ENCODE peak calls at places on chromosome 16, in five cellular contexts. One of them, this sample, is unnamed.

GRCh38 chr16:66832190-66832589 is 1.4 kb upstream of the NAE1 start:
- DNase-seq in IMR-90: no peak
- DNase-seq in lung: no peak
- DNase-seq in GM23338: no peak
- DNase-seq in mammary epithelial cell: no peak
- DNase-seq in this sample: no peak

GRCh38 chr16:66746682-66747081 is 4.7 kb downstream of the DYNC1LI2 start:
- DNase-seq in IMR-90: no peak
- DNase-seq in lung: no peak
- DNase-seq in GM23338: no peak
- DNase-seq in mammary epithelial cell: peak
- DNase-seq in this sample: no peak

GRCh38 chr16:89668790-89669158 is 11.1 kb downstream of the SPATA33 start:
- DNase-seq in IMR-90: no peak
- DNase-seq in lung: no peak
- DNase-seq in GM23338: no peak
- DNase-seq in mammary epithelial cell: no peak
- DNase-seq in this sample: no peak

GRCh38 chr16:75097191-75097761 is 19.3 kb downstream of the LDHD start:
- DNase-seq in IMR-90: no peak
- DNase-seq in lung: no peak
- DNase-seq in GM23338: no peak
- DNase-seq in mammary epithelial cell: no peak
- DNase-seq in this sample: no peak

GRCh38 chr16:14020141-14020540 is 51.0 kb upstream of the MRTFB start:
- DNase-seq in IMR-90: no peak
- DNase-seq in lung: no peak
- DNase-seq in GM23338: no peak
- DNase-seq in mammary epithelial cell: no peak
- DNase-seq in this sample: no peak

GRCh38 chr16:87436225-87437172 is 44.4 kb downstream of the MAP1LC3B start:
- DNase-seq in IMR-90: peak
- DNase-seq in lung: no peak
- DNase-seq in GM23338: no peak
- DNase-seq in mammary epithelial cell: no peak
- DNase-seq in this sample: no peak

GRCh38 chr16:87003414-87003755 is 313.8 kb downstream of the C16orf95 start:
- DNase-seq in IMR-90: peak
- DNase-seq in lung: no peak
- DNase-seq in GM23338: no peak
- DNase-seq in mammary epithelial cell: peak
- DNase-seq in this sample: no peak

GRCh38 chr16:49458656-49459445 is 85.2 kb downstream of the C16orf78 start:
- DNase-seq in IMR-90: no peak
- DNase-seq in lung: no peak
- DNase-seq in GM23338: no peak
- DNase-seq in mammary epithelial cell: no peak
- DNase-seq in this sample: no peak

GRCh38 chr16:87844374-87844733 is 25.0 kb downstream of the SLC7A5 start:
- DNase-seq in IMR-90: peak
- DNase-seq in lung: no peak
- DNase-seq in GM23338: peak
- DNase-seq in mammary epithelial cell: no peak
- DNase-seq in this sample: no peak

GRCh38 chr16:58377932-58378331 is 14.3 kb upstream of the GINS3 start:
- DNase-seq in IMR-90: no peak
- DNase-seq in lung: no peak
- DNase-seq in GM23338: no peak
- DNase-seq in mammary epithelial cell: no peak
- DNase-seq in this sample: no peak

GRCh38 chr16:53892155-53892554 is 188.2 kb downstream of the FTO start:
- DNase-seq in IMR-90: peak
- DNase-seq in lung: peak
- DNase-seq in GM23338: peak
- DNase-seq in mammary epithelial cell: peak
- DNase-seq in this sample: peak

GRCh38 chr16:3363793-3364192 is 8.1 kb downstream of the OR2C1 start:
- DNase-seq in IMR-90: no peak
- DNase-seq in lung: no peak
- DNase-seq in GM23338: peak
- DNase-seq in mammary epithelial cell: no peak
- DNase-seq in this sample: no peak

GRCh38 chr16:1258906-1259759 is 3.3 kb downstream of the TPSD1 start:
- DNase-seq in IMR-90: no peak
- DNase-seq in lung: no peak
- DNase-seq in GM23338: peak
- DNase-seq in mammary epithelial cell: no peak
- DNase-seq in this sample: no peak

GRCh38 chr16:58814348-58814801 is 80.3 kb upstream of the GOT2 start:
- DNase-seq in IMR-90: peak
- DNase-seq in lung: no peak
- DNase-seq in GM23338: peak
- DNase-seq in mammary epithelial cell: peak
- DNase-seq in this sample: no peak

GRCh38 chr16:6695666-6696065 is 637.0 kb upstream of the RBFOX1 start:
- DNase-seq in IMR-90: no peak
- DNase-seq in lung: no peak
- DNase-seq in GM23338: no peak
- DNase-seq in mammary epithelial cell: no peak
- DNase-seq in this sample: no peak

GRCh38 chr16:2811703-2812471 is 5.2 kb upstream of the PRSS21 start:
- DNase-seq in IMR-90: no peak
- DNase-seq in lung: no peak
- DNase-seq in GM23338: no peak
- DNase-seq in mammary epithelial cell: no peak
- DNase-seq in this sample: no peak

GRCh38 chr16:3841729-3842508 is 38.6 kb downstream of the CREBBP start:
- DNase-seq in IMR-90: no peak
- DNase-seq in lung: no peak
- DNase-seq in GM23338: no peak
- DNase-seq in mammary epithelial cell: peak
- DNase-seq in this sample: no peak

GRCh38 chr16:2271848-2272461 is 4.0 kb upstream of the RNPS1 start:
- DNase-seq in IMR-90: no peak
- DNase-seq in lung: no peak
- DNase-seq in GM23338: no peak
- DNase-seq in mammary epithelial cell: no peak
- DNase-seq in this sample: no peak

GRCh38 chr16:15041260-15042011 is 14.4 kb downstream of the NTAN1 start:
- DNase-seq in IMR-90: peak
- DNase-seq in lung: peak
- DNase-seq in GM23338: peak
- DNase-seq in mammary epithelial cell: peak
- DNase-seq in this sample: peak

GRCh38 chr16:72865835-72866234 is 182.1 kb downstream of the ZFHX3 start:
- DNase-seq in IMR-90: no peak
- DNase-seq in lung: no peak
- DNase-seq in GM23338: no peak
- DNase-seq in mammary epithelial cell: no peak
- DNase-seq in this sample: no peak

GRCh38 chr16:19588661-19589060 is 33.2 kb downstream of the VPS35L start:
- DNase-seq in IMR-90: no peak
- DNase-seq in lung: no peak
- DNase-seq in GM23338: no peak
- DNase-seq in mammary epithelial cell: no peak
- DNase-seq in this sample: no peak

GRCh38 chr16:87948735-87949070 is 2.5 kb upstream of the BANP start:
- DNase-seq in IMR-90: no peak
- DNase-seq in lung: no peak
- DNase-seq in GM23338: no peak
- DNase-seq in mammary epithelial cell: no peak
- DNase-seq in this sample: no peak

GRCh38 chr16:70653406-70653805 is 7.0 kb downstream of the IL34 start:
- DNase-seq in IMR-90: no peak
- DNase-seq in lung: no peak
- DNase-seq in GM23338: peak
- DNase-seq in mammary epithelial cell: peak
- DNase-seq in this sample: no peak

GRCh38 chr16:81496742-81497141 is 52.1 kb downstream of the CMIP start:
- DNase-seq in IMR-90: no peak
- DNase-seq in lung: no peak
- DNase-seq in GM23338: no peak
- DNase-seq in mammary epithelial cell: no peak
- DNase-seq in this sample: no peak

GRCh38 chr16:25114121-25114520 is 2.6 kb downstream of the LCMT1 start:
- DNase-seq in IMR-90: no peak
- DNase-seq in lung: no peak
- DNase-seq in GM23338: no peak
- DNase-seq in mammary epithelial cell: no peak
- DNase-seq in this sample: no peak

GRCh38 chr16:27982184-27982583 is 81.3 kb downstream of the GSG1L start:
- DNase-seq in IMR-90: no peak
- DNase-seq in lung: no peak
- DNase-seq in GM23338: no peak
- DNase-seq in mammary epithelial cell: no peak
- DNase-seq in this sample: no peak

GRCh38 chr16:6382787-6383515 is 949.7 kb upstream of the RBFOX1 start:
- DNase-seq in IMR-90: no peak
- DNase-seq in lung: no peak
- DNase-seq in GM23338: no peak
- DNase-seq in mammary epithelial cell: no peak
- DNase-seq in this sample: no peak

GRCh38 chr16:88066680-88067529 is 115.7 kb downstream of the BANP start:
- DNase-seq in IMR-90: no peak
- DNase-seq in lung: no peak
- DNase-seq in GM23338: no peak
- DNase-seq in mammary epithelial cell: no peak
- DNase-seq in this sample: no peak

GRCh38 chr16:22813946-22814325 is at the start of gene HS3ST2:
- DNase-seq in IMR-90: no peak
- DNase-seq in lung: no peak
- DNase-seq in GM23338: peak
- DNase-seq in mammary epithelial cell: peak
- DNase-seq in this sample: no peak

GRCh38 chr16:117381-118365 is 20.8 kb downstream of the NPRL3 start:
- DNase-seq in IMR-90: peak
- DNase-seq in lung: peak
- DNase-seq in GM23338: peak
- DNase-seq in mammary epithelial cell: no peak
- DNase-seq in this sample: no peak

GRCh38 chr16:87040169-87041117 is 276.7 kb downstream of the C16orf95 start:
- DNase-seq in IMR-90: no peak
- DNase-seq in lung: no peak
- DNase-seq in GM23338: no peak
- DNase-seq in mammary epithelial cell: no peak
- DNase-seq in this sample: no peak

DNA sequence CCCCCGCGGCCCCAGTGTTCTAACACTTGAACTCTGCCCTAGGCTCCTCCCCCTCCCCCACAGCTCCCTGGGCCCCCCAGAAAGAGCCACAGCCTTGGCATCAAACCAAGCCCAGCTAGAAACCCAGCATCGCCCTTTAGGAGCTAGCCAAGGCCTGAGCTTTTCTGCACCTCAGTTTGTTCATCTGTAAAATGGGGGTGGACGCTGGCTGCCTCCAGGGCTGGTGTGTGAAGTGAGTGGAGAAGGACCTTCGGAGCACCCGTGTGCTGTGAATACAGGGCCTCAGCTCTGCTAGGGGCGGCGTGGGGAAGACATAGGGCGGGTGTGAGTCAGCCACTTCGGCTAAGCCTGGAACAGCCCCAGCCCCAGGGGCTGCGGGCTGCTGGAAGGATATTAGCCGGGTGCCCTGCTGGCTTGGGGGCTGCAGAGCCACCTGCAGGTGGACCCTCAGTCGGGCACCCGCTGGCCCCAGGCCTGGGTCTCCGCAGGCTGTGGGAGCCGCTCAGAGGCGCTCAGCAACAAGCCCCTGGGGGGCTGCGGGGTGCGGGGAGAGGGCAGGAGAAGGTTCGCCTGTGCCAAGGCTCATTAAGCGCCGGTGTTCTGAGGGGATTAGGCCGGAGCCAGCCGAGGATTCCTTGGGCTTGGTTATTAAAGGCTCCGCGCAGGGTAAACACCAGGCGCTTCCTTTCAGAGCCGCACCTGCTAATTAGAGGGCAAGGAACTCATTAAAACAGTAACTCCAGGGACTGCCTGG is 217.0 kb upstream of the CIBAR2 start:
- DNase-seq in IMR-90: peak
- DNase-seq in lung: no peak
- DNase-seq in GM23338: peak
- DNase-seq in mammary epithelial cell: no peak
- DNase-seq in this sample: no peak
- TF ChIP-seq CTCF in IMR-90: no peak
- TF ChIP-seq CTCF in lung: no peak
- TF ChIP-seq CTCF in GM23338: peak
- TF ChIP-seq CTCF in mammary epithelial cell: no peak
- TF ChIP-seq CTCF in this sample: no peak

GRCh38 chr16:85657267-85657650 is 31.5 kb downstream of the GINS2 start:
- DNase-seq in IMR-90: no peak
- DNase-seq in lung: no peak
- DNase-seq in GM23338: no peak
- DNase-seq in mammary epithelial cell: no peak
- DNase-seq in this sample: no peak
- TF ChIP-seq CTCF in IMR-90: no peak
- TF ChIP-seq CTCF in lung: no peak
- TF ChIP-seq CTCF in GM23338: no peak
- TF ChIP-seq CTCF in mammary epithelial cell: no peak
- TF ChIP-seq CTCF in this sample: no peak

DNA sequence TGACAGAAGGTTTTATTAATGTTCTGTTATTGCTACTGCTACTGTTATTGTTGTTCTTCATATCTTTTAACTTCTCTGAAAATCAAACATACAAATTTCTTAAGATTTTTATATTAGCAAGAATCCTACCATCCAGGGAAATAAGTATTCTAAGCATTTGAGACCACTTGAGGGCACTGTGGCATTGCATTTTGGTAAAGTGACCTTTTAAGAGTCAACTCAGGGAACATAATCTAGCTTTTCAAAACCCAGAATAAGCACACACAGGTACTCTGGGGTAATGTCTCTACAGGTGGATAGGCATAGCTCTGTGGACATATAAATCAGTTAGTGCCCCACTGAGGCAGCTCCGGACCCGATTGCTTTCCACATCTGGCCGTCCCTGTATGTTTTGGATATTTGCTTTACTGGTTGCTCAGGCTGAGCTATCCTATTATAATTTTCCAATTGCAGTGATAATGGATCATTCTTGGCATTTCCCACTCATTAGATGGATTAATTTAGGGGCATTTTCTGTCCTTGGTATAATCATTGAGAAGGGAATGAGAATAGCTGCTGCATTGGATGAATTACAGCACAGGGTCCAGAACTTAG is 1425.1 kb upstream of the CDH8 start:
- DNase-seq in IMR-90: peak
- DNase-seq in lung: no peak
- DNase-seq in GM23338: peak
- DNase-seq in mammary epithelial cell: peak
- DNase-seq in this sample: peak
- TF ChIP-seq CTCF in IMR-90: peak
- TF ChIP-seq CTCF in lung: no peak
- TF ChIP-seq CTCF in GM23338: peak
- TF ChIP-seq CTCF in mammary epithelial cell: peak
- TF ChIP-seq CTCF in this sample: peak

DNA sequence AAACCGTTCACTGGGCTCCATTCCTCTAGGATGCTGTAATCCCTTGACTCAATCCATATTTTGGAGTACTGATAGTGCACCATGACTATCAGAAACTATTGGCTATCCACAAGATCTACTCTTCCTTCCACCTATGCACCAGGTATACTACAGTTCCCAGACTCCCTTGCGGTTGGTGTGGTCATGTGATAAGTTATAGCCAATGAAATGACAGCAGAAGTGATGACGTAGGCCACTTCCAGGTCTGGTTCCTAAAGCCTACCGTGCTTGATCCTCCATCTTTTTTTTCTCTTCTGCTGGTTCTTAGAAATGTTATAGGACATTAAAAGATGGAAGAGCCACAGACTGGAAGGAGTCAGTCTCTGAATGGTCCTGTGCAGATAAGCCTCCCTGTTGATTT is 278.8 kb upstream of the C16orf82 start:
- DNase-seq in IMR-90: no peak
- DNase-seq in lung: no peak
- DNase-seq in GM23338: no peak
- DNase-seq in mammary epithelial cell: no peak
- DNase-seq in this sample: no peak
- TF ChIP-seq CTCF in IMR-90: no peak
- TF ChIP-seq CTCF in lung: no peak
- TF ChIP-seq CTCF in GM23338: no peak
- TF ChIP-seq CTCF in mammary epithelial cell: no peak
- TF ChIP-seq CTCF in this sample: no peak

This sample was measured in AG09309.